ENCODE peak calls at places on chromosomes 2 and 18, in eight cellular contexts. One of them, this sample, is unnamed. For H3K27me3 and H3K4me1, the result is how much of the 10 kb centered on the place peaks cover.

GRCh38 chr2:73214120-73215035 is at the start of gene SMYD5:
- DNase-seq in ovary: peak
- DNase-seq in tibial nerve: peak
- DNase-seq in esophagus muscularis mucosa: peak
- DNase-seq in heart left ventricle: peak
- DNase-seq in Peyer's patch: peak
- DNase-seq in prostate gland: peak
- DNase-seq in right lobe of liver: peak
- DNase-seq in this sample: peak

GRCh38 chr2:29130295-29130694 is 15.1 kb downstream of the CLIP4 start:
- DNase-seq in right lobe of liver: no peak
- DNase-seq in tibial nerve: no peak
- DNase-seq in heart left ventricle: no peak
- DNase-seq in esophagus muscularis mucosa: no peak
- DNase-seq in prostate gland: no peak
- DNase-seq in ovary: no peak
- DNase-seq in Peyer's patch: no peak
- DNase-seq in this sample: no peak

GRCh38 chr2:206856474-206856873 is 82.8 kb upstream of the CPO start:
- DNase-seq in ovary: no peak
- DNase-seq in heart left ventricle: no peak
- DNase-seq in Peyer's patch: no peak
- DNase-seq in right lobe of liver: no peak
- DNase-seq in esophagus muscularis mucosa: no peak
- DNase-seq in tibial nerve: no peak
- DNase-seq in prostate gland: no peak
- DNase-seq in this sample: no peak

GRCh38 chr2:102478686-102479470 is 5.9 kb downstream of the SLC9A4 start:
- DNase-seq in tibial nerve: no peak
- DNase-seq in Peyer's patch: no peak
- DNase-seq in prostate gland: no peak
- DNase-seq in ovary: no peak
- DNase-seq in heart left ventricle: no peak
- DNase-seq in right lobe of liver: no peak
- DNase-seq in esophagus muscularis mucosa: peak
- DNase-seq in this sample: no peak

GRCh38 chr2:20179755-20180594 is 45.0 kb downstream of the SDC1 start:
- DNase-seq in ovary: no peak
- DNase-seq in heart left ventricle: no peak
- DNase-seq in right lobe of liver: peak
- DNase-seq in esophagus muscularis mucosa: no peak
- DNase-seq in prostate gland: peak
- DNase-seq in tibial nerve: no peak
- DNase-seq in Peyer's patch: peak
- DNase-seq in this sample: no peak

GRCh38 chr2:197919487-197919886 is 115.1 kb downstream of the PLCL1 start:
- DNase-seq in esophagus muscularis mucosa: no peak
- DNase-seq in Peyer's patch: no peak
- DNase-seq in ovary: no peak
- DNase-seq in prostate gland: no peak
- DNase-seq in heart left ventricle: no peak
- DNase-seq in tibial nerve: no peak
- DNase-seq in right lobe of liver: no peak
- DNase-seq in this sample: no peak

GRCh38 chr2:105804266-105804665 is 59.6 kb downstream of the NCK2 start:
- DNase-seq in tibial nerve: no peak
- DNase-seq in prostate gland: no peak
- DNase-seq in right lobe of liver: no peak
- DNase-seq in esophagus muscularis mucosa: no peak
- DNase-seq in ovary: no peak
- DNase-seq in Peyer's patch: no peak
- DNase-seq in heart left ventricle: no peak
- DNase-seq in this sample: no peak

GRCh38 chr2:6421888-6422287 is 443.8 kb downstream of the CMPK2 start:
- DNase-seq in tibial nerve: no peak
- DNase-seq in ovary: no peak
- DNase-seq in heart left ventricle: no peak
- DNase-seq in esophagus muscularis mucosa: no peak
- DNase-seq in prostate gland: no peak
- DNase-seq in Peyer's patch: no peak
- DNase-seq in right lobe of liver: no peak
- DNase-seq in this sample: no peak

GRCh38 chr2:20447437-20448245 is 767 bp downstream of the RHOB start:
- DNase-seq in right lobe of liver: peak
- DNase-seq in esophagus muscularis mucosa: no peak
- DNase-seq in prostate gland: no peak
- DNase-seq in tibial nerve: no peak
- DNase-seq in heart left ventricle: peak
- DNase-seq in ovary: peak
- DNase-seq in Peyer's patch: peak
- DNase-seq in this sample: peak

GRCh38 chr18:35610089-35610488 is 28.5 kb downstream of the GALNT1 start:
- DNase-seq in esophagus muscularis mucosa: no peak
- DNase-seq in ovary: no peak
- DNase-seq in prostate gland: no peak
- DNase-seq in tibial nerve: no peak
- DNase-seq in Peyer's patch: no peak
- DNase-seq in heart left ventricle: no peak
- DNase-seq in right lobe of liver: no peak
- DNase-seq in this sample: no peak

GRCh38 chr18:78891185-78891762 is 88.3 kb upstream of the SALL3 start:
- DNase-seq in Peyer's patch: no peak
- DNase-seq in heart left ventricle: no peak
- DNase-seq in ovary: no peak
- DNase-seq in prostate gland: no peak
- DNase-seq in esophagus muscularis mucosa: no peak
- DNase-seq in tibial nerve: no peak
- DNase-seq in right lobe of liver: no peak
- DNase-seq in this sample: no peak

DNA sequence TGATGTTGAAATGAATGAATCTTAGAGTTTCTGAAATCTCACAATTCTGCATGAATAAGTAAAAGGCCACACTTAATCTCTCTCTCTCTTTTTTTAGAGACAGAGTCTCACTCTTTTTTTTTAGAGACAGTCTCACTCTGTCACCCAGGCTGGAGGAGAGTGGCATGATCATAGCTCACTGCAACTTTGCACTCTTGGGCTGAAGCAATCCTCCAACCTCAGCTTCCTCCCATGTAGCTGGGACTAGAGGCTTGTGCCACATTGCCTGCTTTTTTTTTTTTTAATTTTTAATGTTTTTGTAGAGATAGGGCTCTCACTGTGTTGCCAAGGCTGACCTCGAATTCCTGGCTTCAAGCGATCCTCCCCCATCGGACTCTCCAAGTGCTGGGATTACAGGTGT is 68.9 kb upstream of the THOC1 start:
- DNase-seq in esophagus muscularis mucosa: no peak
- DNase-seq in Peyer's patch: no peak
- DNase-seq in heart left ventricle: no peak
- DNase-seq in tibial nerve: no peak
- DNase-seq in right lobe of liver: no peak
- DNase-seq in ovary: no peak
- DNase-seq in prostate gland: no peak
- DNase-seq in this sample: no peak
- H3K27me3 ChIP-seq in esophagus muscularis mucosa: under half
- H3K27me3 ChIP-seq in Peyer's patch: under half
- H3K27me3 ChIP-seq in heart left ventricle: under half
- H3K27me3 ChIP-seq in tibial nerve: under half
- H3K27me3 ChIP-seq in right lobe of liver: under half
- H3K27me3 ChIP-seq in ovary: under half
- H3K27me3 ChIP-seq in prostate gland: under half
- H3K27me3 ChIP-seq in this sample: under half

GRCh38 chr2:128310094-128310716 is 8.5 kb downstream of the HS6ST1 start:
- DNase-seq in prostate gland: no peak
- DNase-seq in Peyer's patch: peak
- DNase-seq in esophagus muscularis mucosa: no peak
- DNase-seq in tibial nerve: no peak
- DNase-seq in heart left ventricle: no peak
- DNase-seq in right lobe of liver: no peak
- DNase-seq in ovary: peak
- DNase-seq in this sample: peak

GRCh38 chr2:128312411-128312810 is 6.3 kb downstream of the HS6ST1 start:
- DNase-seq in tibial nerve: no peak
- DNase-seq in ovary: no peak
- DNase-seq in Peyer's patch: no peak
- DNase-seq in prostate gland: no peak
- DNase-seq in esophagus muscularis mucosa: peak
- DNase-seq in right lobe of liver: no peak
- DNase-seq in heart left ventricle: no peak
- DNase-seq in this sample: no peak

GRCh38 chr2:128311755-128312341 is 6.8 kb downstream of the HS6ST1 start:
- DNase-seq in esophagus muscularis mucosa: peak
- DNase-seq in tibial nerve: no peak
- DNase-seq in heart left ventricle: no peak
- DNase-seq in prostate gland: no peak
- DNase-seq in right lobe of liver: peak
- DNase-seq in ovary: no peak
- DNase-seq in Peyer's patch: no peak
- DNase-seq in this sample: peak

GRCh38 chr2:128310761-128311160 is 7.9 kb downstream of the HS6ST1 start:
- DNase-seq in tibial nerve: no peak
- DNase-seq in right lobe of liver: no peak
- DNase-seq in heart left ventricle: no peak
- DNase-seq in esophagus muscularis mucosa: no peak
- DNase-seq in prostate gland: no peak
- DNase-seq in Peyer's patch: no peak
- DNase-seq in ovary: peak
- DNase-seq in this sample: peak

GRCh38 chr2:128311216-128311754 is 7.4 kb downstream of the HS6ST1 start:
- DNase-seq in right lobe of liver: peak
- DNase-seq in heart left ventricle: no peak
- DNase-seq in tibial nerve: no peak
- DNase-seq in esophagus muscularis mucosa: no peak
- DNase-seq in Peyer's patch: no peak
- DNase-seq in ovary: no peak
- DNase-seq in prostate gland: peak
- DNase-seq in this sample: no peak
- H3K4me1 ChIP-seq in right lobe of liver: under half
- H3K4me1 ChIP-seq in heart left ventricle: under half
- H3K4me1 ChIP-seq in tibial nerve: half or more
- H3K4me1 ChIP-seq in esophagus muscularis mucosa: half or more
- H3K4me1 ChIP-seq in Peyer's patch: under half
- H3K4me1 ChIP-seq in ovary: half or more
- H3K4me1 ChIP-seq in prostate gland: under half
- H3K4me1 ChIP-seq in this sample: under half

GRCh38 chr2:201232125-201232815 is 28.1 kb upstream of the CASP8 start:
- DNase-seq in heart left ventricle: peak
- DNase-seq in prostate gland: peak
- DNase-seq in Peyer's patch: peak
- DNase-seq in esophagus muscularis mucosa: peak
- DNase-seq in right lobe of liver: peak
- DNase-seq in ovary: peak
- DNase-seq in tibial nerve: peak
- DNase-seq in this sample: peak
- TF ChIP-seq POLR2A in heart left ventricle: no peak
- TF ChIP-seq POLR2A in prostate gland: no peak
- TF ChIP-seq POLR2A in Peyer's patch: peak
- TF ChIP-seq POLR2A in esophagus muscularis mucosa: no peak
- TF ChIP-seq POLR2A in right lobe of liver: no peak
- TF ChIP-seq POLR2A in ovary: no peak
- TF ChIP-seq POLR2A in tibial nerve: no peak
- TF ChIP-seq POLR2A in this sample: no peak

GRCh38 chr2:66000888-66001287 is 434.0 kb upstream of the MEIS1 start:
- DNase-seq in right lobe of liver: no peak
- DNase-seq in esophagus muscularis mucosa: no peak
- DNase-seq in ovary: no peak
- DNase-seq in heart left ventricle: no peak
- DNase-seq in Peyer's patch: no peak
- DNase-seq in tibial nerve: no peak
- DNase-seq in prostate gland: no peak
- DNase-seq in this sample: no peak
- H3K27me3 ChIP-seq in right lobe of liver: under half
- H3K27me3 ChIP-seq in esophagus muscularis mucosa: under half
- H3K27me3 ChIP-seq in ovary: under half
- H3K27me3 ChIP-seq in heart left ventricle: under half
- H3K27me3 ChIP-seq in Peyer's patch: under half
- H3K27me3 ChIP-seq in tibial nerve: under half
- H3K27me3 ChIP-seq in prostate gland: under half
- H3K27me3 ChIP-seq in this sample: under half

GRCh38 chr18:14941256-14941655 is 193.3 kb downstream of the ANKRD30B start:
- DNase-seq in heart left ventricle: no peak
- DNase-seq in Peyer's patch: peak
- DNase-seq in tibial nerve: no peak
- DNase-seq in esophagus muscularis mucosa: no peak
- DNase-seq in ovary: no peak
- DNase-seq in prostate gland: no peak
- DNase-seq in right lobe of liver: no peak
- DNase-seq in this sample: no peak

GRCh38 chr18:14940738-14941137 is 192.8 kb downstream of the ANKRD30B start:
- DNase-seq in prostate gland: no peak
- DNase-seq in heart left ventricle: no peak
- DNase-seq in ovary: no peak
- DNase-seq in right lobe of liver: no peak
- DNase-seq in esophagus muscularis mucosa: no peak
- DNase-seq in Peyer's patch: no peak
- DNase-seq in tibial nerve: no peak
- DNase-seq in this sample: no peak

GRCh38 chr18:14941792-14942191 is 193.8 kb downstream of the ANKRD30B start:
- DNase-seq in prostate gland: no peak
- DNase-seq in Peyer's patch: no peak
- DNase-seq in tibial nerve: no peak
- DNase-seq in right lobe of liver: no peak
- DNase-seq in ovary: no peak
- DNase-seq in esophagus muscularis mucosa: no peak
- DNase-seq in heart left ventricle: no peak
- DNase-seq in this sample: no peak

GRCh38 chr18:14937271-14937670 is 189.3 kb downstream of the ANKRD30B start:
- DNase-seq in heart left ventricle: no peak
- DNase-seq in right lobe of liver: no peak
- DNase-seq in tibial nerve: no peak
- DNase-seq in ovary: no peak
- DNase-seq in Peyer's patch: no peak
- DNase-seq in prostate gland: no peak
- DNase-seq in esophagus muscularis mucosa: no peak
- DNase-seq in this sample: no peak

DNA sequence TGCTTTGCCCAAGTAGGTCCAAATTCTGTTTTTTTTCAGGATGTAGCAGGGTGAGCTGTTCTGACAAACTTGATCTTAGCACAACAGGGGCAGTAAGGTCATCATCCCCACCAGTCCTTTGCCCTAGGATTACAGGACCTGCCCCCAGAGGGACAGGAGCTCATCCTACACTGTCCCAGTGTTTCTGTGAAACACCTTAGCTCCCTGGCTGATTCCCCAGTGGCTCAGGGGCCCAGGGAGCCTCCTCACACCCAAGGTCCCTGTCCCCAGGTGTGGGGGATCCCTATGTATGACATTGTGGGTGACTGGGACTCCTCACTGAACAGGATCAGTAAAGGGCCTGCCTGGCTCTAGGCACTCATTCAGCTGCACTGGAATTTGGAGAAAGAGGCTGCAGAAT is 191.2 kb downstream of the ANKRD30B start:
- DNase-seq in right lobe of liver: no peak
- DNase-seq in heart left ventricle: no peak
- DNase-seq in ovary: no peak
- DNase-seq in prostate gland: no peak
- DNase-seq in Peyer's patch: no peak
- DNase-seq in tibial nerve: no peak
- DNase-seq in esophagus muscularis mucosa: no peak
- DNase-seq in this sample: no peak
- H3K4me1 ChIP-seq in right lobe of liver: under half
- H3K4me1 ChIP-seq in heart left ventricle: under half
- H3K4me1 ChIP-seq in ovary: under half
- H3K4me1 ChIP-seq in prostate gland: under half
- H3K4me1 ChIP-seq in Peyer's patch: under half
- H3K4me1 ChIP-seq in tibial nerve: under half
- H3K4me1 ChIP-seq in esophagus muscularis mucosa: under half
- H3K4me1 ChIP-seq in this sample: under half

This sample was measured in breast epithelium.